ENCODE peak calls at places on chromosomes 5 and 9, in six cellular contexts. D is H1, F is mesenchymal stem cell, X is IMR-90, U is mesendoderm, Z is trophoblast cell. L is an unnamed sample.

GRCh38 chr5:12392246-12392645 is 488.0 kb upstream of the CTNND2 start:
- DNase-seq in D (no peak), Z (no peak), F (no peak), X (no peak), U (no peak), L (no peak)

GRCh38 chr9:20929276-20929675 is 102.2 kb downstream of the HACD4 start:
- DNase-seq in U (peak; percentile 59), F (no peak), Z (no peak), X (no peak), D (no peak), L (no peak)

GRCh38 chr9:125091121-125091520 is 52.2 kb downstream of the SCAI start:
- DNase-seq in D (no peak), Z (no peak), F (no peak), U (no peak), X (no peak), L (no peak)

GRCh38 chr5:32172908-32173393 is 1.2 kb downstream of the GOLPH3 start:
- DNase-seq in U (peak; percentile 35), F (peak; percentile 41), X (no peak), Z (peak; percentile 21), D (no peak), L (no peak)

GRCh38 chr9:101668466-101668865 is 70.0 kb downstream of the GRIN3A start:
- DNase-seq in F (no peak), U (no peak), D (no peak), Z (peak; percentile 1), X (no peak), L (no peak)

GRCh38 chr9:124040935-124041816 is 29.6 kb downstream of the LHX2 start:
- DNase-seq in U (no peak), D (no peak), Z (peak; percentile 68), F (no peak), X (no peak), L (no peak)

GRCh38 chr9:134379774-134380431 is 53.6 kb downstream of the RXRA start:
- DNase-seq in U (no peak), D (no peak), F (no peak), Z (peak; percentile 65), X (no peak), L (no peak)

GRCh38 chr9:81529556-81530193 is 159.7 kb downstream of the TLE1 start:
- DNase-seq in Z (peak; percentile 84), X (peak; percentile 58), D (no peak), F (peak; percentile 68), U (peak; percentile 46), L (no peak)

GRCh38 chr5:179668404-179668803 is 12.4 kb downstream of the CBY3 start:
- DNase-seq in F (peak; percentile 61), Z (peak; percentile 68), D (peak; percentile 54), X (peak; percentile 54), U (peak; percentile 87), L (peak; percentile 50)

DNA sequence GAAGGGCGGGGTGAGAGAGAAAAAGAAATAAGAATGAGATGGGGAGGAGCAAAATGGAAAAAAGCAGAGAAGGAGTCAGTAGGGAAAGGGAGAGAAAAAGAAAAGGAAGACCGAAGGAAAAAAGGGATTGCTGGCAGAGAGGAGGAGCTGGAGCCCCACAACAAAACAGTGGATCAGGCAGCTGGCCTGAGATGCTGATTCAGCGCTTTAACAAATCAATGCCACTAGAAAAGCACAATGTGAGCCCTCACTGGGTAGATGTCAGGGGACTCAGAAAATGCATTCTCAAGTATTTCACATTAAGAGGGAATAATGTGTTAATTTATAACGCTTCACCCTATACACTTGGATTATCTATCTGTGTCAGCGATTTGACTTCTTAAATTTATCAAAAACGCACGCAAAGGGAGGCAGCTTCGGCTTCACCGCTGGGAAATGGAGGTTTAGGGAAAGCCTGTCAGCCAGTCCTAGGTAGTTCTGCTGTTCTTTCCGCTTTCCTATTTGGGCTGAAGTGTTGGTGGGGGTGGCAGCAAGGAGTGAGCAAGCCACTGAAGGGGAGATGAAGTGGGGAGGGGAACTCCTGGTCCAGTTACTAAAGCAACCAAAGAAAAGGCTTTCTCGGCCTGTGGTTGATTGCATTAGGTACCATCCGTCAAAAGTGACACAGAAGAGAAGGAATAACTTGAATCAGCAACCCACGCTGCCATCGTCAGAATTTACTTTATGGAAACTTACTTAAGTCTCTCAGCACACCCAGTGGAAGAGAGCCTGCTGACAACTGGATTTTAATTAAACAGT is 161.6 kb downstream of the BNC2 start:
- DNase-seq in F (peak; percentile 93), Z (no peak), D (no peak), X (peak; percentile 74), U (peak; percentile 78), L (no peak)
- H3K18ac ChIP-seq in F (peak overlapping the region; percentile 25), Z (no peak overlapping the region), D (peak overlapping the region; percentile 96), X (peak overlapping the region; percentile 91), U (peak overlapping the region; percentile 56), L (peak overlapping the region; percentile 44)

GRCh38 chr9:74772126-74772525 is 115.6 kb downstream of the TRPM6 start:
- DNase-seq in F (no peak), X (no peak), U (no peak), D (no peak), Z (peak; percentile 18), L (no peak)
- H3K36me3 ChIP-seq in F (no peaks in the 10 kb centered on the region), X (no peaks in the 10 kb centered on the region), U (no peaks in the 10 kb centered on the region), D (no peaks in the 10 kb centered on the region), Z (no peaks in the 10 kb centered on the region), L (no peaks in the 10 kb centered on the region)

GRCh38 chr5:113040672-113041071 is 64.1 kb downstream of the DCP2 start:
- DNase-seq in Z (no peak), U (no peak), F (no peak), D (no peak), X (no peak), L (no peak)
- H3K4me2 ChIP-seq in Z (no peak overlapping the region), U (no peak overlapping the region), F (no peak overlapping the region), D (no peak overlapping the region), X (no peak overlapping the region), L (no peak overlapping the region)

GRCh38 chr5:41708604-41708940 is 161.7 kb downstream of the OXCT1 start:
- DNase-seq in Z (peak; percentile 6), U (peak; percentile 50), X (no peak), F (no peak), D (no peak), L (no peak)

GRCh38 chr5:41707853-41708603 is 162.2 kb downstream of the OXCT1 start:
- DNase-seq in U (peak; percentile 85), Z (peak; percentile 57), D (no peak), X (peak; percentile 76), F (peak; percentile 52), L (peak; percentile 9)
- H3K18ac ChIP-seq in U (no peak overlapping the region), Z (peak overlapping the region; percentile 25), D (peak overlapping the region; percentile 78), X (peak overlapping the region; percentile 61), F (no peak overlapping the region), L (peak overlapping the region; percentile 63)

GRCh38 chr5:98898743-98899142 is 30.1 kb downstream of the CHD1 start:
- DNase-seq in U (no peak), Z (no peak), X (no peak), F (no peak), D (no peak), L (no peak)
- H3K36me3 ChIP-seq in U (no peaks in the 10 kb centered on the region), Z (peaks cover 17% of the 10 kb centered on the region), X (peaks cover 22% of the 10 kb centered on the region), F (peaks cover 18% of the 10 kb centered on the region), D (peaks cover 64% of the 10 kb centered on the region), L (peaks cover 9% of the 10 kb centered on the region)